ENCODE peak calls at places on chromosome 7, in five cellular contexts. P is fibroblast of lung, V is testis, B is tibial artery, X is left lung. O is an unnamed sample.

GRCh38 chr7:82778021-82778420 is 334.4 kb upstream of the CACNA2D1 start:
- DNase-seq in V (no peak), X (no peak), B (no peak), P (peak), O (no peak)

GRCh38 chr7:156590212-156590611 is 50.4 kb upstream of the RNF32 start:
- DNase-seq in B (no peak), P (no peak), V (no peak), X (no peak), O (no peak)

GRCh38 chr7:17532861-17533404 is 234.5 kb downstream of the AHR start:
- DNase-seq in V (no peak), P (peak), X (no peak), B (no peak), O (peak)

GRCh38 chr7:99369767-99370353 is 4.7 kb upstream of the ARPC1B start:
- DNase-seq in V (peak), P (peak), B (no peak), X (no peak), O (no peak)

GRCh38 chr7:154302380-154302779 is 250.2 kb downstream of the DPP6 start:
- DNase-seq in X (no peak), P (no peak), V (no peak), B (no peak), O (no peak)

GRCh38 chr7:151715661-151716338 is 161.1 kb downstream of the PRKAG2 start:
- DNase-seq in V (no peak), P (no peak), X (peak), B (no peak), O (no peak)

GRCh38 chr7:39741942-39742623 is 118.7 kb downstream of the RALA start:
- DNase-seq in B (no peak), P (peak), V (peak), X (no peak), O (no peak)

GRCh38 chr7:73719806-73720169 is 319 bp upstream of the STX1A start:
- DNase-seq in X (no peak), B (no peak), V (no peak), P (no peak), O (no peak)

GRCh38 chr7:87424075-87424474 is 51.4 kb downstream of the ABCB4 start:
- DNase-seq in P (no peak), V (no peak), B (no peak), X (no peak), O (no peak)

GRCh38 chr7:87427289-87427688 is 48.2 kb downstream of the ABCB4 start:
- DNase-seq in V (no peak), P (no peak), X (no peak), B (peak), O (no peak)

GRCh38 chr7:87420173-87420572 is 55.3 kb downstream of the ABCB4 start:
- DNase-seq in B (no peak), P (no peak), V (no peak), X (no peak), O (no peak)

GRCh38 chr7:87426160-87426559 is 49.3 kb downstream of the ABCB4 start:
- DNase-seq in X (no peak), B (no peak), V (no peak), P (no peak), O (no peak)
- H3K4me3 ChIP-seq in X (no peak), B (no peak), V (no peak), P (no peak), O (no peak)

DNA sequence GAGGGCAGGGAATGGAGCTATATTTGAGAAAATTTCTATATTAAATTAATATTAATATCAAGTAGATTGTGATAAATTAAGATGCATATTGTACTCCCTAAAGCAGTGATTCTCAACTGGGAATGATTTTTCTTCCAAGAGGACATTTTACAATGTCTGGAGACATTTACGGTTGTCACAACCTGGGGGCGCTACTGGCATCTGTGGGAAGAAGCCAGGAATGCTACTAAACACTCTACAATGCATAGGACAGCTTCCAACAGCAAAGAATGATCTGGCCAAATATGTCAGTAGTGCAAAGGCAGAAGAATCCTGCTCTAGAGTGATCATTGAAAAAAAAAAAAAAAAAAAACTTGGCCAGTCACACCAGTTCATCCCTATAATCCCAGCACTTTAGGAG is 100.0 kb downstream of the LSM5 start:
- DNase-seq in P (no peak), V (no peak), B (no peak), X (no peak), O (no peak)
- TF ChIP-seq CTCF in P (no peak), V (no peak), B (no peak), X (no peak), O (no peak)

DNA sequence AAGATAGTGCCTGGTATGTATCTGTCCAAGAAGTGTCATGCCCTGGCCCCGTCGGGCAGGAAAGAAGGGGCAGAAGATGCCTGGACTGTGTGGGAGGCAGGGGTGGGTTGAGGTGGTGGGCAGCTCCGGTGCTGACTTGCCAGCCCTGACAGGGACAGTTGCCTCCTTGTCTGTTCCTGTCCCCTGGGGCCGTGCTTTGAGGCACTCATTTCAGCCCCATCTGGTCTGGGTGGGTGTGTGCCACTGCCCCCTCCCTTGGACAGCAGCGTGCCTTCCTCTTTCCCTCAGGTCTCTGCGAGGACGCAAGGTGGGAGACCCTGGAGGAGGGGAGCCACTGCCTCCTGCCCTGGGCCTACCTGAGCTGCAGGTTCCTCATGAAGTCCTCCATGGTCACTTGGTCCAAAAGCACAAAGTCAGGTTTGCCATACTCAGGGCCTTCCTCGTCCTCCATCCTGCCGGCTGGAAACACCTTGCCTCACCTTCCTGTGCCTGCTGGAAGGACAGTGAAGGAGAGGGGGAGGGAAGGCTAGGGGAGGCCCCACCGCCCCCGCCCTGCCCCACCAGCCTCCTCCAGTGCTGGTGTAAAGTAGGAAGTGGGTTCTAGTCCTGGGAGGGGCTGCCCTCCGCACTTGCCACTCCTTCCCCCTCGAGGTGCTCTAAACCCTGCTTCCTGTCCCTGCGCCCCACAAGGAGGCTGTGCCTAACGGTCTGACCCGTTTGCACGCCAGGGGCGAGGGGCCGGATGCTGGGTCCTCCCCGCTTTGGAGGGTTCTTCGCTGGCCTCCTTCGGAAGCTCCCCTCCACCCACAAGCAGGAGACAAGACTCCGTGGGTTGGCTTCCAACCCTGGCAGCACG is at the start of gene MYO1G:
- DNase-seq in P (no peak), X (peak), B (no peak), V (no peak), O (no peak)
- H3K4me3 ChIP-seq in P (no peak), X (peak), B (no peak), V (no peak), O (no peak)

DNA sequence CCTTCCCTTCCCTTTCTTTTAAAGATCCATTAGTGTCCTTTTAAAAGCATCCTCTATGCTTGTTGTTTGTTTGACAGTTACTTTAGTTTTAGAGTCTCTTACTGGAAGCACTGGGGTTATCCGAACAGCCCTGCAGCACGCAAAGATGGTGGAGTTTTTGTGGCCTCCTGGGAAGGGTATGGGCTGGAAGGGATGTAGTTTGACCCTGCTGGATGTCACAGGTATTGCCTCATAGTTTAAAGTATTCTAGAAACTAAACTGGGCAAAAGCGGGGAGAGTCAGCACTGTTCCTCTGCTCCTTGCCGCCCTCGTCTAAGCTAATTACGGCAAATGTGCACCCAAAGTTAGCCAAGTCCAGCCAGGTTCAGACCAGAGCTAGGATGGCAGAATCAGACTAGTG is 35.8 kb upstream of the GNAI1 start:
- DNase-seq in X (no peak), V (no peak), B (no peak), P (no peak), O (no peak)
- TF ChIP-seq CTCF in X (no peak), V (no peak), B (no peak), P (peak), O (peak)

O was measured in epithelial cell of proximal tubule.